ENCODE peak calls at places on chromosome 7, in seven cellular contexts. O is IMR-90; F is CD4-positive, CD25-positive, alpha-beta regulatory T cell; C is colonic mucosa; R is ascending aorta; B is right lobe of liver; Q is MM.1S. K is an unnamed sample.

GRCh38 chr7:26101471-26102151 is 50.4 kb upstream of the NFE2L3 start:
- DNase-seq in O (no peak), F (peak; percentile 70), C (no peak), R (peak; percentile 10), B (no peak), Q (no peak), K (no peak)

GRCh38 chr7:85191383-85191782 is 4.5 kb upstream of the SEMA3D start:
- DNase-seq in O (peak; percentile 13), F (no peak), C (no peak), R (no peak), B (no peak), Q (peak; percentile 19), K (no peak)

GRCh38 chr7:93249749-93250148 is 17.6 kb downstream of the VPS50 start:
- DNase-seq in O (peak; percentile 25), F (no peak), C (no peak), R (no peak), B (no peak), Q (no peak), K (no peak)

GRCh38 chr7:144786079-144786478 is 49.8 kb downstream of the TPK1 start:
- DNase-seq in O (no peak), F (no peak), C (no peak), R (no peak), B (no peak), Q (no peak), K (no peak)

GRCh38 chr7:12884856-12885440 is 197.5 kb downstream of the ARL4A start:
- DNase-seq in O (peak; percentile 61), F (no peak), C (no peak), R (no peak), B (no peak), Q (no peak), K (no peak)

GRCh38 chr7:3266240-3266639 is 34.8 kb upstream of the SDK1 start:
- DNase-seq in O (no peak), F (no peak), C (no peak), R (no peak), B (no peak), Q (no peak), K (no peak)

GRCh38 chr7:20076835-20077234 is 140.3 kb downstream of the MACC1 start:
- DNase-seq in O (no peak), F (no peak), C (no peak), R (no peak), B (no peak), Q (no peak), K (no peak)

GRCh38 chr7:92797284-92797683 is 39.1 kb downstream of the CDK6 start:
- DNase-seq in O (peak; percentile 41), F (no peak), C (no peak), R (no peak), B (no peak), Q (no peak), K (no peak)

GRCh38 chr7:156275292-156275691 is 365.3 kb upstream of the RNF32 start:
- DNase-seq in O (no peak), F (no peak), C (no peak), R (no peak), B (no peak), Q (no peak), K (no peak)

GRCh38 chr7:56121440-56121839 is 5.2 kb upstream of the NUPR2 start:
- DNase-seq in O (no peak), F (no peak), C (no peak), R (no peak), B (no peak), Q (no peak), K (no peak)

GRCh38 chr7:18889436-18889835 is 228.0 kb downstream of the TWIST1 start:
- DNase-seq in O (no peak), F (no peak), C (no peak), R (no peak), B (no peak), Q (no peak), K (no peak)

GRCh38 chr7:112201421-112201820 is 4.8 kb downstream of the DOCK4 start:
- DNase-seq in O (peak; percentile 86), F (no peak), C (no peak), R (no peak), B (no peak), Q (no peak), K (no peak)

GRCh38 chr7:51070163-51070562 is 246.4 kb downstream of the COBL start:
- DNase-seq in O (no peak), F (no peak), C (no peak), R (no peak), B (no peak), Q (no peak), K (no peak)

GRCh38 chr7:3991771-3992231 is 690.3 kb upstream of the FOXK1 start:
- DNase-seq in O (no peak), F (no peak), C (no peak), R (no peak), B (no peak), Q (no peak), K (no peak)

GRCh38 chr7:158270106-158270775 is 317.4 kb downstream of the PTPRN2 start:
- DNase-seq in O (no peak), F (no peak), C (no peak), R (no peak), B (no peak), Q (no peak), K (no peak)

GRCh38 chr7:158272091-158272490 is 315.5 kb downstream of the PTPRN2 start:
- DNase-seq in O (no peak), F (no peak), C (no peak), R (no peak), B (no peak), Q (no peak), K (no peak)

GRCh38 chr7:158272509-158273137 is 315.0 kb downstream of the PTPRN2 start:
- DNase-seq in O (no peak), F (no peak), C (no peak), R (no peak), B (no peak), Q (no peak), K (no peak)

GRCh38 chr7:158270856-158271413 is 316.7 kb downstream of the PTPRN2 start:
- DNase-seq in O (no peak), F (no peak), C (no peak), R (no peak), B (no peak), Q (no peak), K (no peak)

GRCh38 chr7:158271646-158272045 is 316.0 kb downstream of the PTPRN2 start:
- DNase-seq in O (no peak), F (no peak), C (no peak), R (no peak), B (no peak), Q (no peak), K (no peak)
- H3K9me3 ChIP-seq in O (peaks cover 58% of the 10 kb centered on the region), F (no peaks in the 10 kb centered on the region), C (no peaks in the 10 kb centered on the region), R (no peaks in the 10 kb centered on the region), B (no peaks in the 10 kb centered on the region), Q (no peaks in the 10 kb centered on the region), K (no peaks in the 10 kb centered on the region)

DNA sequence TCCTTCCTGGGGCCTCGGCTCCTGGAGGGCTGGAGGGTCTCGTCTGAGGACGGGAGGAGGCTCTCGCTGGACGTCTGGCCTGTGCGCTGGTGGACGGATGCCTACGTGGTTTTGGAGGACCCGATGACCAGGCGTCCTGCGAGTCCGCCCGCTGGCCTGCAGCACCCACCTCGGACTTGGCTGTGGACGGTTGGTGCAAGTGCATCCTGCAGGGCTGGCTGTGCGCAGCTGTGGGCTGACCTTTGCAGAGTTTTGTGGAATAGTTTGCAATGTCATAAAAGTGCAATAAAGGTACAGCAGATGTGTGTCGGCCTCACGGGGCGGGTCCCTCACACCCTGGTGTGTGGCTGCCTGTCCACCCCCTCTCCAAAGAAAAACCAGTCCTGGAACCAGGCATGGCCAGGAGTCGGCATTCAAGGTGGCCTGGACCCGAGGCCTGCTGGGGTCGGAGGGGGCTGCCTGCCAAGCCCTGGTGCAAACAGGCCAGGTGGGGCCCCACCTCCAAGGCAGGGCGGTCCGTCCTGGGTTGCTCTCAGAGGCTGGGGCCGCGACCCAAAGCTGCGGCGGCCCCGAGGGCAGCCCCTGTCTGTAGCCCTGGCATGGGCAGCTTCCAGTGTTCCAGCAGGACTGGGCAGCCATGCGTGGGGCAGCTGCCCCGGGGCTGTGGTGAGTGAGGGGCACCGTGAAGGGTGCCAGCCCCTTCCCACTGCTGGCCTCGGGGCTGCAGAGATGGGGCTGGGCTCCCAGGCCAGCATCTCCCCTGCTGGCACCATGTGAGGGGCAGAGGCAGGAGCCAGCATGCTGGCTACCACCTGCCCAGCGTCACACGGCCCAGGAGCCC is 29.3 kb upstream of the FOXL3 start:
- DNase-seq in O (no peak), F (no peak), C (peak; percentile 81), R (no peak), B (no peak), Q (no peak), K (no peak)
- H3K9me3 ChIP-seq in O (peaks cover 31% of the 10 kb centered on the region), F (no peaks in the 10 kb centered on the region), C (no peaks in the 10 kb centered on the region), R (no peaks in the 10 kb centered on the region), B (no peaks in the 10 kb centered on the region), Q (no peaks in the 10 kb centered on the region), K (no peaks in the 10 kb centered on the region)

DNA sequence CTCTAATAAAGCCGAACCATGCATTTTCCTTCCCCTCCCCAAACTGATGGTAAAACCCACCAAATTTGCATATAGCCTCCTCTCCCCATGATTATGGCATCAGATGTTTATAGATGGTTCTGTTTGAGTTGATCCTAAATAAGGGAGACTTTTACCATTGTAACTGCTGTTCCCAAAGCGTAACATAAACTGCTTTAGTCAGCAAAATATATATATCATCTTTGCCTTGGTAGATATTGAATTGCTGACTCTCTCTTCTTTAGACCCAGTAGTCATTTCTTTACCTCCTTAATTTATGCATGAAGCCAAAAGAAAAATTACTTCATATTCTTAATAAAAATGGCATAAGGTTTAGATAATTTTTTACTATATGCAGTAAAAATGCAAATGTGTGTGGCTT is 86.2 kb upstream of the LRGUK start:
- DNase-seq in O (no peak), F (no peak), C (no peak), R (no peak), B (no peak), Q (no peak), K (no peak)
- H3K9me3 ChIP-seq in O (no peaks in the 10 kb centered on the region), F (no peaks in the 10 kb centered on the region), C (no peaks in the 10 kb centered on the region), R (no peaks in the 10 kb centered on the region), B (no peaks in the 10 kb centered on the region), Q (no peaks in the 10 kb centered on the region), K (no peaks in the 10 kb centered on the region)

GRCh38 chr7:65001291-65001814 is 5.1 kb downstream of the ERV3-1 start:
- DNase-seq in O (no peak), F (no peak), C (no peak), R (no peak), B (no peak), Q (no peak), K (no peak)
- H3K9me3 ChIP-seq in O (peaks cover 38% of the 10 kb centered on the region), F (peaks cover 40% of the 10 kb centered on the region), C (no peaks in the 10 kb centered on the region), R (peaks cover 12% of the 10 kb centered on the region), B (no peaks in the 10 kb centered on the region), Q (no peaks in the 10 kb centered on the region), K (no peaks in the 10 kb centered on the region)

GRCh38 chr7:23232966-23233365 is 13.6 kb upstream of the GPNMB start:
- DNase-seq in O (no peak), F (no peak), C (no peak), R (no peak), B (no peak), Q (no peak), K (no peak)

GRCh38 chr7:23226841-23227450 is 19.6 kb upstream of the GPNMB start:
- DNase-seq in O (no peak), F (no peak), C (no peak), R (no peak), B (no peak), Q (no peak), K (no peak)

GRCh38 chr7:23234569-23235296 is 11.8 kb upstream of the GPNMB start:
- DNase-seq in O (no peak), F (no peak), C (no peak), R (no peak), B (no peak), Q (peak; percentile 97), K (no peak)

GRCh38 chr7:23228412-23228811 is 18.2 kb upstream of the GPNMB start:
- DNase-seq in O (no peak), F (no peak), C (no peak), R (no peak), B (no peak), Q (no peak), K (no peak)

GRCh38 chr7:23230586-23231195 is 15.9 kb upstream of the GPNMB start:
- DNase-seq in O (no peak), F (no peak), C (no peak), R (no peak), B (no peak), Q (no peak), K (no peak)
- H3K9me3 ChIP-seq in O (no peaks in the 10 kb centered on the region), F (no peaks in the 10 kb centered on the region), C (no peaks in the 10 kb centered on the region), R (no peaks in the 10 kb centered on the region), B (no peaks in the 10 kb centered on the region), Q (no peaks in the 10 kb centered on the region), K (no peaks in the 10 kb centered on the region)